ENCODE peak calls at places on chromosomes 3 and 15, in five cellular contexts. S, J, G, V and I are unnamed samples.

GRCh38 chr15:72288291-72288690 is 15.9 kb upstream of the PARP6 start:
- DNase-seq in J (peak; percentile 26), G (no peak), V (no peak), S (no peak), I (no peak)

GRCh38 chr3:56826831-56827722 is 25.3 kb upstream of the ARHGEF3 start:
- DNase-seq in G (no peak), J (no peak), V (peak; percentile 42), S (no peak), I (no peak)

GRCh38 chr3:32506466-32506865 is 3.8 kb upstream of the CMTM6 start:
- DNase-seq in J (no peak), G (no peak), S (no peak), V (no peak), I (no peak)

GRCh38 chr15:65903296-65904073 is 34.2 kb downstream of the RAB11A start:
- DNase-seq in J (no peak), S (no peak), G (no peak), V (no peak), I (no peak)

GRCh38 chr3:185733980-185734724 is 90.7 kb downstream of the IGF2BP2 start:
- DNase-seq in S (peak; percentile 82), G (peak; percentile 82), V (peak; percentile 87), J (no peak), I (peak; percentile 78)

GRCh38 chr15:99414755-99415731 is 150.7 kb upstream of the MEF2A start:
- DNase-seq in V (peak; percentile 41), S (peak; percentile 10), G (no peak), J (no peak), I (peak; percentile 16)

GRCh38 chr3:157119369-157119951 is 40.5 kb downstream of the CCNL1 start:
- DNase-seq in J (no peak), G (no peak), V (no peak), S (peak; percentile 79), I (no peak)

GRCh38 chr15:80081390-80081789 is 21.9 kb downstream of the ZFAND6 start:
- DNase-seq in G (no peak), J (no peak), S (no peak), V (no peak), I (no peak)

GRCh38 chr3:29977360-29977759 is 629.0 kb upstream of the TGFBR2 start:
- DNase-seq in G (no peak), S (no peak), V (peak; percentile 50), J (no peak), I (no peak)

GRCh38 chr3:5349343-5349742 is 161.8 kb downstream of the EDEM1 start:
- DNase-seq in J (no peak), G (no peak), V (peak; percentile 1), S (no peak), I (no peak)

GRCh38 chr3:49022751-49023171 is 840 bp downstream of the NDUFAF3 start:
- DNase-seq in G (no peak), S (no peak), V (peak; percentile 54), J (no peak), I (no peak)

GRCh38 chr3:47377186-47377585 is 3.6 kb upstream of the PTPN23 start:
- DNase-seq in S (no peak), J (no peak), V (no peak), G (no peak), I (no peak)

GRCh38 chr3:174907628-174908407 is 48.7 kb downstream of the NAALADL2 start:
- DNase-seq in J (no peak), V (no peak), G (no peak), S (no peak), I (no peak)

GRCh38 chr3:127288921-127289645 is 1.2 kb upstream of the PRR20G start:
- DNase-seq in V (no peak), J (no peak), S (no peak), G (peak; percentile 22), I (no peak)

GRCh38 chr3:128285925-128286275 is 132.6 kb downstream of the EEFSEC start:
- DNase-seq in S (no peak), J (peak; percentile 25), V (no peak), G (no peak), I (no peak)

GRCh38 chr15:73947651-73948050 is 21.4 kb downstream of the LOXL1 start:
- DNase-seq in G (no peak), V (no peak), J (no peak), S (no peak), I (no peak)

GRCh38 chr3:195715134-195715533 is 5.6 kb upstream of the MUC20 start:
- DNase-seq in V (no peak), J (no peak), S (no peak), G (no peak), I (peak; percentile 33)

GRCh38 chr3:158918008-158918407 is 116.2 kb downstream of the MFSD1 start:
- DNase-seq in J (no peak), S (peak; percentile 48), G (peak; percentile 47), V (peak; percentile 93), I (peak; percentile 57)

GRCh38 chr3:50124363-50125226 is 30.5 kb upstream of the SEMA3F start:
- DNase-seq in G (no peak), J (no peak), S (no peak), V (peak; percentile 42), I (peak; percentile 55)

GRCh38 chr15:35013370-35013769 is 25.3 kb upstream of the ZNF770 start:
- DNase-seq in S (no peak), J (no peak), G (no peak), V (no peak), I (no peak)

GRCh38 chr15:74460298-74460697 is 662 bp downstream of the UBL7 start:
- DNase-seq in J (no peak), S (no peak), G (no peak), V (no peak), I (no peak)

GRCh38 chr15:96049766-96050165 is 280.7 kb upstream of the NR2F2 start:
- DNase-seq in G (no peak), S (no peak), J (no peak), V (no peak), I (no peak)

GRCh38 chr3:71033681-71034220 is 549.8 kb downstream of the FOXP1 start:
- DNase-seq in G (no peak), V (no peak), S (no peak), J (no peak), I (no peak)

GRCh38 chr15:91865486-91865885 is 12.0 kb downstream of the SLCO3A1 start:
- DNase-seq in J (no peak), G (no peak), V (no peak), S (no peak), I (no peak)

GRCh38 chr15:75622505-75622904 is 3.0 kb downstream of the SNUPN start:
- DNase-seq in V (no peak), J (no peak), G (no peak), S (no peak), I (no peak)

GRCh38 chr3:58150130-58150663 is 60.6 kb downstream of the DNASE1L3 start:
- DNase-seq in J (no peak), V (no peak), S (no peak), G (no peak), I (no peak)

GRCh38 chr3:105836533-105836932 is 32.3 kb downstream of the CBLB start:
- DNase-seq in S (no peak), V (peak; percentile 91), J (no peak), G (no peak), I (no peak)

GRCh38 chr3:170910542-170910941 is 2.1 kb upstream of the EIF5A2 start:
- DNase-seq in G (no peak), V (peak; percentile 6), J (no peak), S (no peak), I (no peak)

GRCh38 chr3:20316238-20316637 is 130.2 kb upstream of the SGO1 start:
- DNase-seq in V (no peak), J (no peak), G (no peak), S (no peak), I (no peak)

GRCh38 chr3:4241595-4242170 is 61.5 kb upstream of the SETMAR start:
- DNase-seq in S (no peak), V (no peak), G (no peak), J (no peak), I (no peak)

GRCh38 chr15:96230557-96231181 is 99.8 kb upstream of the NR2F2 start:
- DNase-seq in S (no peak), J (no peak), G (no peak), V (peak; percentile 46), I (no peak)

GRCh38 chr15:32889189-32889588 is 171.4 kb downstream of the GREM1 start:
- DNase-seq in S (no peak), G (no peak), J (no peak), V (no peak), I (no peak)

GRCh38 chr3:13708871-13709595 is 160.1 kb downstream of the FBLN2 start:
- DNase-seq in S (peak; percentile 4), J (peak; percentile 25), V (no peak), G (no peak), I (no peak)

GRCh38 chr3:102020670-102021069 is 171.4 kb downstream of the NFKBIZ start:
- DNase-seq in G (no peak), J (no peak), S (no peak), V (no peak), I (no peak)

GRCh38 chr15:61916104-61916503 is 144.1 kb downstream of the VPS13C start:
- DNase-seq in J (no peak), G (no peak), V (peak; percentile 77), S (no peak), I (no peak)

GRCh38 chr3:59759298-59760169 is 709.7 kb upstream of the CFAP20DC start:
- DNase-seq in J (no peak), S (no peak), V (peak; percentile 83), G (no peak), I (no peak)

GRCh38 chr15:79364571-79365240 is 53.8 kb downstream of the TMED3 start:
- DNase-seq in V (no peak), G (no peak), S (no peak), J (no peak), I (no peak)

GRCh38 chr15:71335591-71335990 is 220.3 kb downstream of the THSD4 start:
- DNase-seq in J (no peak), S (no peak), V (no peak), G (no peak), I (no peak)